ENCODE peak calls at places on chromosome 17, in six cellular contexts. S is osteoblast; T is activated CD4-positive, alpha-beta T cell treated with anti-CD3 and anti-CD28 coated beads, Interleukin-2, amount 50 U/mL, for 1 hour; J is stimulated activated CD4-positive, alpha-beta T cell treated with anti-CD3 and anti-CD28 coated beads, Interleukin-4, amount 100 ng/mL, for 48 hours; O is NCI-H1436; C is ELR. Y is an unnamed sample.
A peak's percentile ranks its signal among the peaks of the same experiment; 100 is the strongest.

GRCh38 chr17:50825188-50825587 is 10.2 kb upstream of the WFIKKN2 start:
- DNase-seq in S (no peak), J (no peak), C (no peak), T (no peak), O (no peak), Y (no peak)

GRCh38 chr17:31050948-31051347 is 43.8 kb upstream of the NF1 start:
- DNase-seq in O (no peak), C (no peak), S (no peak), J (no peak), T (no peak), Y (no peak)

GRCh38 chr17:17398188-17398927 is 78.4 kb upstream of the MED9 start:
- DNase-seq in O (peak; percentile 74), T (no peak), C (peak; percentile 13), S (peak; percentile 96), J (no peak), Y (peak; percentile 70)

GRCh38 chr17:2111691-2112090 is 56.8 kb downstream of the HIC1 start:
- DNase-seq in J (no peak), O (no peak), T (no peak), C (peak; percentile 72), S (no peak), Y (no peak)

GRCh38 chr17:40910441-40910841 is 25.4 kb upstream of the KRT20 start:
- DNase-seq in O (no peak), T (no peak), J (no peak), C (peak; percentile 26), S (peak; percentile 81), Y (peak; percentile 79)

GRCh38 chr17:75273968-75274708 is 3.1 kb upstream of the MIF4GD start:
- DNase-seq in C (peak; percentile 91), T (no peak), S (peak; percentile 96), J (no peak), O (no peak), Y (peak; percentile 65)

GRCh38 chr17:31807846-31808245 is 51.2 kb downstream of the COPRS start:
- DNase-seq in S (no peak), J (no peak), T (no peak), C (no peak), O (no peak), Y (no peak)

GRCh38 chr17:50659220-50659619 is 24.5 kb downstream of the ABCC3 start:
- DNase-seq in O (no peak), T (no peak), C (no peak), S (no peak), J (no peak), Y (no peak)

GRCh38 chr17:49976163-49976827 is 7.3 kb downstream of the DLX4 start:
- DNase-seq in T (no peak), O (no peak), C (no peak), J (no peak), S (peak; percentile 84), Y (no peak)

GRCh38 chr17:50133028-50133768 is 3.2 kb upstream of the SAMD14 start:
- DNase-seq in J (no peak), T (no peak), C (peak; percentile 62), O (no peak), S (peak; percentile 99), Y (no peak)

GRCh38 chr17:28963212-28963611 is 11.9 kb upstream of the PHF12 start:
- DNase-seq in J (no peak), S (peak; percentile 84), T (no peak), O (no peak), C (no peak), Y (no peak)

GRCh38 chr17:32350662-32351418 is 883 bp downstream of the ZNF207 start:
- DNase-seq in J (no peak), O (peak; percentile 32), T (peak; percentile 27), S (no peak), C (peak; percentile 78), Y (peak; percentile 61)

GRCh38 chr17:27622914-27623313 is 8.1 kb upstream of the LGALS9 start:
- DNase-seq in O (no peak), S (no peak), C (no peak), J (no peak), T (no peak), Y (no peak)

Y was measured in stromal cell of bone marrow.